ENCODE peak calls at places on chromosomes 4 and X, in four cellular contexts. D is left cardiac atrium, E is cardiac muscle cell, B is ovary. T is an unnamed sample.

GRCh38 chr4:28686618-28687017 is 1826.0 kb downstream of the STIM2 start:
- DNase-seq in D (peak; percentile 22), E (peak; percentile 32), B (no peak), T (peak; percentile 2)

GRCh38 chrX:13685126-13685763 is 3.7 kb upstream of the RAB9A start:
- DNase-seq in D (no peak), E (no peak), B (no peak), T (no peak)

GRCh38 chr4:72295966-72296557 is 264.3 kb downstream of the NPFFR2 start:
- DNase-seq in D (no peak), E (peak; percentile 76), B (no peak), T (no peak)

GRCh38 chrX:123138473-123138872 is 45.6 kb upstream of the GRIA3 start:
- DNase-seq in D (no peak), E (no peak), B (no peak), T (no peak)

GRCh38 chrX:55486736-55487135 is 2.9 kb downstream of the USP51 start:
- DNase-seq in D (no peak), E (peak; percentile 32), B (no peak), T (no peak)

GRCh38 chr4:74535471-74535870 is 90.5 kb downstream of the AREG start:
- DNase-seq in D (no peak), E (no peak), B (no peak), T (no peak)

GRCh38 chrX:145292208-145292607 is 44.9 kb downstream of the SPANXN1 start:
- DNase-seq in D (no peak), E (no peak), B (no peak), T (no peak)

GRCh38 chr4:23392860-23393458 is 496.9 kb downstream of the PPARGC1A start:
- DNase-seq in D (peak; percentile 22), E (no peak), B (no peak), T (no peak)

GRCh38 chr4:140755811-140756291 is 334 bp downstream of the TBC1D9 start:
- DNase-seq in D (peak; percentile 67), E (peak; percentile 67), B (peak; percentile 71), T (peak; percentile 23)

GRCh38 chr4:6548201-6548881 is 26.6 kb upstream of the MAN2B2 start:
- DNase-seq in D (peak; percentile 35), E (peak; percentile 68), B (no peak), T (no peak)

GRCh38 chr4:67236793-67237192 is 308.5 kb downstream of the CENPC start:
- DNase-seq in D (no peak), E (no peak), B (no peak), T (no peak)

GRCh38 chr4:7929530-7929951 is 10.1 kb downstream of the AFAP1 start:
- DNase-seq in D (no peak), E (no peak), B (no peak), T (no peak)

GRCh38 chr4:84151574-84151973 is 347.5 kb downstream of the NKX6-1 start:
- DNase-seq in D (no peak), E (no peak), B (no peak), T (no peak)

GRCh38 chr4:16909245-16909644 is 10.8 kb upstream of the LDB2 start:
- DNase-seq in D (no peak), E (no peak), B (no peak), T (no peak)

GRCh38 chr4:130125468-130125867 is 1029.5 kb downstream of the C4orf33 start:
- DNase-seq in D (no peak), E (no peak), B (no peak), T (no peak)

GRCh38 chr4:19748911-19749473 is 502.7 kb upstream of the SLIT2 start:
- DNase-seq in D (no peak), E (peak; percentile 30), B (no peak), T (no peak)

GRCh38 chr4:150240011-150240410 is 161.8 kb downstream of the DCLK2 start:
- DNase-seq in D (no peak), E (no peak), B (no peak), T (no peak)

GRCh38 chr4:105329081-105329480 is 144.8 kb downstream of the PPA2 start:
- DNase-seq in D (no peak), E (no peak), B (no peak), T (no peak)

GRCh38 chr4:27184508-27185155 is 324.0 kb downstream of the STIM2 start:
- DNase-seq in D (no peak), E (no peak), B (no peak), T (no peak)

GRCh38 chr4:17781072-17781830 is at the start of gene FAM184B:
- DNase-seq in D (no peak), E (peak; percentile 15), B (no peak), T (peak; percentile 17)

GRCh38 chrX:48498374-48498809 is 10.4 kb upstream of the PORCN start:
- DNase-seq in D (no peak), E (peak; percentile 56), B (no peak), T (no peak)

GRCh38 chr4:6625256-6625655 is 15.2 kb upstream of the MRFAP1 start:
- DNase-seq in D (no peak), E (no peak), B (no peak), T (no peak)

GRCh38 chrX:20361890-20362262 is 95.2 kb upstream of the RPS6KA3 start:
- DNase-seq in D (no peak), E (peak; percentile 82), B (no peak), T (no peak)

GRCh38 chr4:127214001-127214400 is 418.8 kb upstream of the INTU start:
- DNase-seq in D (no peak), E (no peak), B (no peak), T (no peak)

GRCh38 chr4:8182858-8183725 is 16.0 kb upstream of the SH3TC1 start:
- DNase-seq in D (peak; percentile 93), E (peak; percentile 90), B (peak; percentile 64), T (no peak)

GRCh38 chr4:40446785-40447184 is 111.7 kb downstream of the CHRNA9 start:
- DNase-seq in D (no peak), E (no peak), B (no peak), T (no peak)

GRCh38 chrX:13506574-13506973 is 62.8 kb upstream of the EGFL6 start:
- DNase-seq in D (peak; percentile 43), E (peak; percentile 68), B (peak; percentile 45), T (peak; percentile 41)

GRCh38 chr4:174763454-174764104 is 65.5 kb downstream of the GLRA3 start:
- DNase-seq in D (no peak), E (no peak), B (no peak), T (no peak)

GRCh38 chr4:159069922-159070321 is 33.0 kb upstream of the RAPGEF2 start:
- DNase-seq in D (no peak), E (no peak), B (no peak), T (no peak)

GRCh38 chr4:169252339-169253086 is 18.2 kb downstream of the SH3RF1 start:
- DNase-seq in D (no peak), E (peak; percentile 54), B (no peak), T (no peak)

GRCh38 chrX:12563121-12563520 is 228.1 kb upstream of the PRPS2 start:
- DNase-seq in D (no peak), E (peak; percentile 57), B (no peak), T (no peak)

GRCh38 chr4:89906787-89907521 is 12.3 kb downstream of the MMRN1 start:
- DNase-seq in D (no peak), E (no peak), B (no peak), T (no peak)

GRCh38 chr4:184343400-184344177 is 125.9 kb upstream of the ENPP6 start:
- DNase-seq in D (peak; percentile 76), E (peak; percentile 84), B (peak; percentile 63), T (peak; percentile 40)

T was measured in activated naive CD8-positive, alpha-beta T cell treated with anti-CD3 and anti-CD28 coated beads, Interleukin-2, amount 50 U/mL, for 24 hours.